ENCODE peak calls at places on chromosomes 4 and X, in eight cellular contexts. N is HepG2; L is choroid plexus epithelial cell; G is kidney; X is esophagus muscularis mucosa; B is cardiac fibroblast; J is CD8-positive, alpha-beta T cell; T is A549. S is an unnamed sample.

GRCh38 chrX:21996872-21997271 is 35.3 kb upstream of the PHEX start:
- DNase-seq in B (peak), X (no peak), L (peak), G (no peak), J (no peak), N (peak), T (peak), S (no peak)

GRCh38 chr4:144343143-144343755 is 202.7 kb upstream of the GYPA start:
- DNase-seq in L (no peak), X (no peak), T (no peak), B (no peak), G (no peak), N (no peak), J (no peak), S (no peak)

GRCh38 chr4:59936566-59936965 is 1263.6 kb upstream of the ADGRL3 start:
- DNase-seq in J (no peak), N (no peak), L (no peak), T (no peak), G (no peak), X (no peak), B (no peak), S (no peak)

GRCh38 chr4:12692815-12693214 is 791.3 kb downstream of the RAB28 start:
- DNase-seq in T (no peak), N (no peak), B (peak), L (peak), G (no peak), X (no peak), J (no peak), S (no peak)

GRCh38 chrX:110944323-110944761 is 148.7 kb upstream of the CHRDL1 start:
- DNase-seq in B (no peak), J (no peak), T (no peak), X (no peak), L (no peak), G (no peak), N (no peak), S (no peak)

GRCh38 chrX:15854080-15854655 is 445 bp downstream of the AP1S2 start:
- DNase-seq in T (peak), L (no peak), J (peak), X (no peak), B (no peak), N (peak), G (peak), S (peak)

GRCh38 chr4:879730-880079 is 52.4 kb downstream of the GAK start:
- DNase-seq in L (peak), G (no peak), J (peak), B (no peak), X (no peak), N (no peak), T (no peak), S (no peak)

GRCh38 chr4:184503869-184504300 is 29.5 kb upstream of the IRF2 start:
- DNase-seq in X (peak), B (peak), N (no peak), L (peak), J (peak), T (no peak), G (no peak), S (peak)

GRCh38 chr4:64718091-64718490 is 308.8 kb upstream of the TECRL start:
- DNase-seq in L (peak), T (no peak), N (no peak), X (no peak), G (no peak), J (no peak), B (peak), S (no peak)

GRCh38 chr4:186109245-186109644 is 4.7 kb downstream of the FAM149A start:
- DNase-seq in T (no peak), G (no peak), B (no peak), N (no peak), L (no peak), X (no peak), J (no peak), S (no peak)

GRCh38 chrX:40155617-40156471 is 58.1 kb upstream of the BCOR start:
- DNase-seq in B (no peak), L (no peak), G (no peak), T (peak), X (no peak), N (no peak), J (no peak), S (no peak)

GRCh38 chrX:52380993-52381392 is 12.2 kb downstream of the XAGE2 start:
- DNase-seq in T (no peak), J (no peak), L (no peak), N (no peak), X (no peak), B (no peak), G (no peak), S (no peak)

GRCh38 chr4:41281038-41281634 is 24.4 kb downstream of the UCHL1 start:
- DNase-seq in T (peak), N (peak), B (peak), L (peak), X (no peak), G (no peak), J (no peak), S (no peak)

GRCh38 chr4:112348488-112349158 is 51.5 kb downstream of the ALPK1 start:
- DNase-seq in N (peak), T (peak), B (peak), J (no peak), X (peak), G (peak), L (peak), S (no peak)
- TF ChIP-seq CTCF in N (peak), T (no peak), B (peak), J (no peak), X (no peak), G (peak), L (peak), S (peak)

DNA sequence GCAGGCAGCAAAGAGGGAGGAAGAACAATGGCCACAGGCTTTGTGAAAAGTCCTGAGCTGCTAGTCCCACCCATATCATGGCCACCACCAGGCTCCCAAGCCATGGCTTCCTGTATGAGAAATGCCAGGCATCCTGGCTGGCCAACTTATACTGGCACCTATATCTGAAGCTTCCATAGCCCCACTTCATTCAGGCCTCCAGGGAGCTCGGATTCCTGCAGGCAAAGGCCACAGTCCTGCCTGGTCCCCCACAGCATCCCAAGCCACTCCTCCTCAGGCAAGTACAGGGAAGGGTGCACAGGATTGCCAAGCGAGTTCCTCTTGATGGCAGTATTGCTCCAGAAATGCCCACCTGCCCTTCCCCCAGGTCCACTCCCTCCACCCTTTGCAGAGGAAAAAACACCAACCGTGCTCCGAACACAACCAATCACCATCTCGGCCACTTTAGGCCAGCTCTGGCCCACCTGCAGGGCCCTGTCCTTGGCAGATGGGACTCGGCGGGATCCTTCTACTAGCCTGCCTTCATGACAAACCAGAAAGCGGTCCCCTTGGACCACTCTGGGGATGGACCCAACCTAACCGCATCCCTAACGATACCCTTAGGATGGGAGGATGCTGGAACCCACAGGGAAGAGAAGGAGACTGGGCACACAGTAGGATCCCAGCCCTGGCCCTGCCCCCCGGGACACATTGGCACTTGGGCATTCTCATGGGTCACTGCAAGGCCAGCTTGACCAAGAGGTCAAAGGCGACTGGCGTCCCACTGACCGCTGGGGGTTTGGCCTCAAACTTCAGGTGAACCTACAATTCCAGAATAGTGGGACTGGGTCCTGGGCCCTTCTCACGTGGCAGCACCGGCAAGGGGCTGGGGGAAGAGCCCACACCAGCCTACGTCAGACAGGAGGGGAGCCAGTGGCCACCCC is 220.4 kb upstream of the AGTR2 start:
- DNase-seq in N (peak), X (no peak), T (no peak), L (no peak), B (no peak), G (peak), J (no peak), S (peak)
- TF ChIP-seq CTCF in N (peak), X (no peak), T (no peak), L (no peak), B (no peak), G (no peak), J (no peak), S (no peak)

GRCh38 chrX:106392346-106392745 is 219.4 kb upstream of the RADX start:
- DNase-seq in G (no peak), J (no peak), T (no peak), L (no peak), B (no peak), N (no peak), X (no peak), S (no peak)

GRCh38 chrX:106401965-106402559 is 209.7 kb upstream of the RADX start:
- DNase-seq in X (no peak), G (no peak), L (no peak), J (no peak), B (no peak), N (no peak), T (no peak), S (no peak)

DNA sequence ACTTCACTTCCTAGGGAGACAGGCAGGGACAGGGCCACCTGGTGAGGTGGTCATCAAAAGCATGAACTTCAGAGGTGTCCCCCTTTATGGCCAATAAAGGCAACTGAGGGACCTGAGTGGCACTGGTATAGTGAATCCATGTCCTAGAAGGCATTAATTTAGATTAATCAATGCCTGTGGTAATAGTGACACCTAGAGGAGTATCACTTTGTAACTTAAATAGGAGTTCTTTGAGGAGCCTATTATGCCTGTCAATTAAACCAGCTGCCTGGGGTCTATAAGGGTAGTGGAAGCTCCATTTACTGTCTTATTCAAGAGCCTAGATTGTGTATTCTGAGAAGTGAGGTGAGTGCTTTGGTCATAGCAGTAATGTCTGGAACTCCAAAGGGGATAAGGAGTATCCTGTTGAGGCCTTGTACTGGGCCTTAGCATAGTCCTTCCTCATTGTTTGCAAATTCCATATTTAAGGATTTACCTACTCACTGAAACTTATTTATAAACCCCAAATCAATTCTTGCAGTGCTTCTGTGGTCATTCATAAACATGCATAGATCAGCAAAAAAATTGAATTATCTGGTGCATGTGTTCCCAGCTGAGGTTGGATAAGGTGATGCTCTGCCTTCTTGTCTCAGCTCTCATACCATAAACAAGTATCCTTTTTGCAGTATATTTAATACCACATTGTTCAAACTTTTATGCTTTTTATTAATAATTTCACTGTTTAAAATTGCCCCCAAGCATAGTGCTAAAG is 213.8 kb upstream of the RADX start:
- DNase-seq in B (peak), J (no peak), T (no peak), N (no peak), X (no peak), G (no peak), L (peak), S (no peak)
- TF ChIP-seq CTCF in B (no peak), J (no peak), T (peak), N (peak), X (no peak), G (no peak), L (peak), S (peak)

DNA sequence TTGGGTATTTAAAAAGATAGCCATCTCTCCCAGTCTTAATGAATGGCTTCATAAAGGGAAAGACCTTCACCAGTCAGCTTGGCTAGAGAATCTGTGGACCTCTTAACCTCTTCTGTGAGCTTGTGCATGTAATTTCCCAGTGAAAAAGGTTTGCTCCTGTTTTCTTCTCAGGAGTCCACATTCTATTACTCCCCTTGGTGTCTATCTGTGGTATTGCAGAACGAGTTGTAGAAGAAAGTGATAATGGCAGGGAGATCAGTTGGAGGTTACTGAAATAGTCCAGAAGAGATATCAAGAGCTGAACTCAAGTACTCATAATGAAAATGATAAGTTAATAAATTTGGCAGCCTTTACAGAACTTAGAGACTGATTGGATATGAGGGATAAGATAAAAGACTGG is 16.5 kb upstream of the VAMP7 start:
- DNase-seq in T (peak), N (peak), L (peak), J (no peak), X (no peak), G (no peak), B (peak), S (no peak)
- TF ChIP-seq CTCF in T (no peak), N (peak), L (peak), J (no peak), X (no peak), G (no peak), B (peak), S (peak)

S was measured in osteocyte.